ENCODE peak calls at places on chromosomes 13 and 19, in eight cellular contexts. T is effector memory CD4-positive, alpha-beta T cell; K is fibroblast of lung; Z is aorta; C is transverse colon; U is upper lobe of right lung; A is SJSA1; H is GM12878. D is an unnamed sample.

GRCh38 chr13:33096886-33097610 is 80.8 kb downstream of the KL start:
- DNase-seq in T (no peak), K (no peak), Z (no peak), C (no peak), U (no peak), A (no peak), H (no peak), D (no peak)

GRCh38 chr13:36131215-36131930 is at the start of gene DCLK1:
- DNase-seq in T (no peak), K (peak; percentile 43), Z (peak; percentile 70), C (peak; percentile 21), U (peak; percentile 75), A (peak; percentile 6), H (no peak), D (peak; percentile 47)

GRCh38 chr19:10915511-10916091 is 12.8 kb downstream of the YIPF2 start:
- DNase-seq in T (no peak), K (peak; percentile 81), Z (no peak), C (no peak), U (no peak), A (peak; percentile 36), H (no peak), D (no peak)

GRCh38 chr13:110907951-110908898 is 6.6 kb downstream of the ANKRD10 start:
- DNase-seq in T (no peak), K (peak; percentile 88), Z (no peak), C (peak; percentile 78), U (no peak), A (peak; percentile 75), H (no peak), D (no peak)

GRCh38 chr13:50684366-50684765 is 159.1 kb downstream of the DLEU7 start:
- DNase-seq in T (no peak), K (no peak), Z (peak; percentile 74), C (peak; percentile 11), U (no peak), A (no peak), H (no peak), D (no peak)

GRCh38 chr13:67143544-67144115 is 86.5 kb downstream of the PCDH9 start:
- DNase-seq in T (no peak), K (no peak), Z (no peak), C (no peak), U (no peak), A (peak; percentile 2), H (no peak), D (no peak)

GRCh38 chr13:106145997-106146864 is 389.2 kb downstream of the EFNB2 start:
- DNase-seq in T (no peak), K (no peak), Z (no peak), C (peak; percentile 75), U (no peak), A (no peak), H (no peak), D (peak; percentile 48)

GRCh38 chr19:30327331-30327730 is 44.9 kb upstream of the ZNF536 start:
- DNase-seq in T (no peak), K (no peak), Z (no peak), C (no peak), U (no peak), A (no peak), H (no peak), D (no peak)

GRCh38 chr13:105147481-105147880 is 1388.0 kb downstream of the EFNB2 start:
- DNase-seq in T (no peak), K (peak; percentile 11), Z (no peak), C (no peak), U (no peak), A (no peak), H (no peak), D (no peak)

GRCh38 chr13:106561551-106562170 is 6.3 kb downstream of the ARGLU1 start:
- DNase-seq in T (peak; percentile 6), K (peak; percentile 64), Z (no peak), C (no peak), U (no peak), A (no peak), H (peak; percentile 55), D (no peak)

GRCh38 chr19:1945899-1946298 is 4.9 kb downstream of the CSNK1G2 start:
- DNase-seq in T (no peak), K (peak; percentile 7), Z (no peak), C (peak; percentile 65), U (peak; percentile 72), A (no peak), H (no peak), D (peak; percentile 81)

GRCh38 chr19:16161848-16162247 is 11.5 kb downstream of the CIB3 start:
- DNase-seq in T (no peak), K (peak; percentile 77), Z (no peak), C (no peak), U (no peak), A (peak; percentile 26), H (no peak), D (no peak)

GRCh38 chr13:102729560-102730275 is 34.9 kb upstream of the METTL21C start:
- DNase-seq in T (no peak), K (peak; percentile 67), Z (no peak), C (no peak), U (no peak), A (peak; percentile 12), H (no peak), D (no peak)

GRCh38 chr13:32804673-32805260 is 211.5 kb upstream of the KL start:
- DNase-seq in T (no peak), K (peak; percentile 49), Z (no peak), C (no peak), U (no peak), A (peak; percentile 42), H (no peak), D (no peak)

GRCh38 chr13:23279321-23279720 is 98.5 kb downstream of the SGCG start:
- DNase-seq in T (no peak), K (no peak), Z (no peak), C (no peak), U (no peak), A (no peak), H (no peak), D (no peak)

GRCh38 chr19:1856698-1857603 is 6.4 kb downstream of the KLF16 start:
- DNase-seq in T (no peak), K (peak; percentile 74), Z (peak; percentile 91), C (peak; percentile 96), U (peak; percentile 92), A (no peak), H (no peak), D (peak; percentile 89)

GRCh38 chr13:66077286-66077685 is 1152.8 kb downstream of the PCDH9 start:
- DNase-seq in T (no peak), K (peak; percentile 3), Z (no peak), C (no peak), U (no peak), A (no peak), H (no peak), D (no peak)

GRCh38 chr19:38318595-38319142 is 976 bp upstream of the KCNK6 start:
- DNase-seq in T (no peak), K (no peak), Z (no peak), C (no peak), U (no peak), A (no peak), H (no peak), D (no peak)

GRCh38 chr19:31372245-31372781 is 23.1 kb upstream of the TSHZ3 start:
- DNase-seq in T (no peak), K (no peak), Z (no peak), C (no peak), U (no peak), A (no peak), H (no peak), D (no peak)

GRCh38 chr19:36605101-36605838 is at the start of gene ZNF382:
- DNase-seq in T (peak; percentile 62), K (peak; percentile 64), Z (peak; percentile 88), C (peak; percentile 57), U (peak; percentile 85), A (peak; percentile 14), H (peak; percentile 17), D (peak; percentile 90)

GRCh38 chr13:112194167-112194530 is 127.2 kb downstream of the SOX1 start:
- DNase-seq in T (no peak), K (no peak), Z (peak; percentile 31), C (no peak), U (no peak), A (no peak), H (no peak), D (no peak)

GRCh38 chr13:33276581-33276980 is 9.0 kb downstream of the STARD13 start:
- DNase-seq in T (no peak), K (peak; percentile 90), Z (no peak), C (no peak), U (no peak), A (no peak), H (no peak), D (no peak)

DNA sequence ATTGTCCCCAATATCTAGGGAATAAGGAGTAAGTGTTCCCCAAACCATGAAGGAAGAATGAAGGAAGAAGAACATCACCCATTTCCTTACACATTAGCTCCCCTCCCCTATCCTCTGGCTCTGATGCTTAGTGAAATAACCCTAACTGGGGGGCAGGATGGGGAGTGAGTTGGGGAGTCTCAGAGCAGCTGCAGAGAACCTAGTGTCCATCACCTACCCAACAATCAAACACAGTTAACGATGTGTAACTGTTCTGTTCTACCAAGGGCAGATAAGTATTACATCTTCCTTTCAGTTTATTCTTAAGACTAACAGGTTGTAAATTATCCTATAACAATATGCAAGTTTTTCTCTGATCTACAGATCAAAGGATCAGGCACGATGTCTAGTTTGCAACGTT is 12.8 kb downstream of the ELF1 start:
- DNase-seq in T (no peak), K (no peak), Z (no peak), C (no peak), U (no peak), A (no peak), H (no peak), D (no peak)
- H3K4me1 ChIP-seq in T (peaks cover 44% of the 10 kb centered on the region), K (peaks cover 2% of the 10 kb centered on the region), Z (no peaks in the 10 kb centered on the region), C (peaks cover 80% of the 10 kb centered on the region), U (peaks cover 48% of the 10 kb centered on the region), A (peaks cover 7% of the 10 kb centered on the region), H (peaks cover 55% of the 10 kb centered on the region), D (peaks cover 16% of the 10 kb centered on the region)

GRCh38 chr13:96966415-96967102 is 27.7 kb downstream of the OXGR1 start:
- DNase-seq in T (no peak), K (no peak), Z (no peak), C (no peak), U (no peak), A (no peak), H (no peak), D (no peak)
- H3K4me3 ChIP-seq in T (no peak overlapping the region), K (no peak overlapping the region), Z (no peak overlapping the region), C (no peak overlapping the region), U (no peak overlapping the region), A (no peak overlapping the region), H (no peak overlapping the region), D (no peak overlapping the region)

GRCh38 chr19:51263808-51264207 is 12.9 kb downstream of the SIGLECL1 start:
- DNase-seq in T (no peak), K (no peak), Z (no peak), C (no peak), U (no peak), A (no peak), H (no peak), D (no peak)
- H3K27me3 ChIP-seq in T (no peaks in the 10 kb centered on the region), K (no peaks in the 10 kb centered on the region), Z (no peaks in the 10 kb centered on the region), C (peaks cover 5% of the 10 kb centered on the region), U (peaks cover 8% of the 10 kb centered on the region), A (peaks cover 4% of the 10 kb centered on the region), H (no peaks in the 10 kb centered on the region), D (peaks cover 40% of the 10 kb centered on the region)

GRCh38 chr19:40604647-40605200 is 3.6 kb downstream of the LTBP4 start:
- DNase-seq in T (no peak), K (no peak), Z (no peak), C (peak; percentile 76), U (no peak), A (no peak), H (no peak), D (no peak)
- H3K4me1 ChIP-seq in T (peaks cover 67% of the 10 kb centered on the region), K (peaks cover 22% of the 10 kb centered on the region), Z (no peaks in the 10 kb centered on the region), C (peaks cover 83% of the 10 kb centered on the region), U (peaks cover 52% of the 10 kb centered on the region), A (peaks cover 54% of the 10 kb centered on the region), H (peaks cover 24% of the 10 kb centered on the region), D (peaks cover 40% of the 10 kb centered on the region)

GRCh38 chr19:58059681-58060080 is 599 bp downstream of the ZNF135 start:
- DNase-seq in T (no peak), K (no peak), Z (no peak), C (no peak), U (no peak), A (no peak), H (no peak), D (no peak)
- H3K4me3 ChIP-seq in T (peak overlapping the region; percentile 44), K (peak overlapping the region; percentile 52), Z (peak overlapping the region; percentile 61), C (peak overlapping the region; percentile 60), U (peak overlapping the region; percentile 66), A (no peak overlapping the region), H (no peak overlapping the region), D (peak overlapping the region; percentile 55)

D was measured in left lung.